ENCODE peak calls at places on chromosomes 4 and X, in eight cellular contexts. One of them, this sample, is unnamed.

GRCh38 chr4:21366840-21367239 is 581.7 kb downstream of the KCNIP4 start:
- DNase-seq in adrenal gland: no peak
- DNase-seq in Jurkat, Clone E6-1: no peak
- DNase-seq in uterus: no peak
- DNase-seq in ACHN: no peak
- DNase-seq in K562: no peak
- DNase-seq in CD4-positive, alpha-beta memory T cell: no peak
- DNase-seq in mesenteric fat pad: no peak
- DNase-seq in this sample: no peak

GRCh38 chr4:1201851-1202525 is 29.6 kb upstream of the SPON2 start:
- DNase-seq in uterus: peak
- DNase-seq in K562: no peak
- DNase-seq in mesenteric fat pad: no peak
- DNase-seq in adrenal gland: peak
- DNase-seq in ACHN: no peak
- DNase-seq in CD4-positive, alpha-beta memory T cell: peak
- DNase-seq in Jurkat, Clone E6-1: peak
- DNase-seq in this sample: peak

GRCh38 chrX:87327267-87327666 is 190.3 kb upstream of the KLHL4 start:
- DNase-seq in mesenteric fat pad: no peak
- DNase-seq in K562: no peak
- DNase-seq in adrenal gland: no peak
- DNase-seq in uterus: no peak
- DNase-seq in Jurkat, Clone E6-1: no peak
- DNase-seq in ACHN: no peak
- DNase-seq in CD4-positive, alpha-beta memory T cell: no peak
- DNase-seq in this sample: no peak

GRCh38 chrX:54230440-54231148 is 47.5 kb upstream of the FAM120C start:
- DNase-seq in mesenteric fat pad: no peak
- DNase-seq in uterus: no peak
- DNase-seq in CD4-positive, alpha-beta memory T cell: no peak
- DNase-seq in adrenal gland: no peak
- DNase-seq in K562: no peak
- DNase-seq in Jurkat, Clone E6-1: no peak
- DNase-seq in ACHN: no peak
- DNase-seq in this sample: no peak

GRCh38 chr4:170374770-170375169 is 285.0 kb upstream of the AADAT start:
- DNase-seq in mesenteric fat pad: no peak
- DNase-seq in uterus: no peak
- DNase-seq in CD4-positive, alpha-beta memory T cell: no peak
- DNase-seq in ACHN: peak
- DNase-seq in adrenal gland: peak
- DNase-seq in Jurkat, Clone E6-1: peak
- DNase-seq in K562: peak
- DNase-seq in this sample: no peak

GRCh38 chr4:8247047-8247930 is 22.3 kb upstream of the HTRA3 start:
- DNase-seq in ACHN: no peak
- DNase-seq in uterus: no peak
- DNase-seq in CD4-positive, alpha-beta memory T cell: no peak
- DNase-seq in K562: no peak
- DNase-seq in adrenal gland: peak
- DNase-seq in mesenteric fat pad: no peak
- DNase-seq in Jurkat, Clone E6-1: no peak
- DNase-seq in this sample: no peak

GRCh38 chr4:187006189-187006618 is 282.5 kb upstream of the FAT1 start:
- DNase-seq in mesenteric fat pad: no peak
- DNase-seq in K562: no peak
- DNase-seq in uterus: no peak
- DNase-seq in CD4-positive, alpha-beta memory T cell: no peak
- DNase-seq in Jurkat, Clone E6-1: no peak
- DNase-seq in ACHN: no peak
- DNase-seq in adrenal gland: no peak
- DNase-seq in this sample: peak

GRCh38 chr4:129167640-129168260 is 71.8 kb downstream of the C4orf33 start:
- DNase-seq in K562: peak
- DNase-seq in ACHN: no peak
- DNase-seq in adrenal gland: no peak
- DNase-seq in CD4-positive, alpha-beta memory T cell: no peak
- DNase-seq in uterus: no peak
- DNase-seq in Jurkat, Clone E6-1: no peak
- DNase-seq in mesenteric fat pad: no peak
- DNase-seq in this sample: no peak

GRCh38 chrX:133838761-133839676 is 146.4 kb downstream of the GPC3 start:
- DNase-seq in adrenal gland: peak
- DNase-seq in CD4-positive, alpha-beta memory T cell: peak
- DNase-seq in mesenteric fat pad: no peak
- DNase-seq in uterus: no peak
- DNase-seq in ACHN: peak
- DNase-seq in K562: peak
- DNase-seq in Jurkat, Clone E6-1: peak
- DNase-seq in this sample: no peak

GRCh38 chr4:153407906-153408305 is 58.3 kb upstream of the TMEM131L start:
- DNase-seq in ACHN: no peak
- DNase-seq in K562: no peak
- DNase-seq in CD4-positive, alpha-beta memory T cell: no peak
- DNase-seq in mesenteric fat pad: no peak
- DNase-seq in adrenal gland: no peak
- DNase-seq in uterus: no peak
- DNase-seq in Jurkat, Clone E6-1: no peak
- DNase-seq in this sample: no peak

GRCh38 chrX:13898084-13898483 is 81.2 kb upstream of the GPM6B start:
- DNase-seq in Jurkat, Clone E6-1: no peak
- DNase-seq in mesenteric fat pad: no peak
- DNase-seq in K562: peak
- DNase-seq in CD4-positive, alpha-beta memory T cell: no peak
- DNase-seq in uterus: peak
- DNase-seq in adrenal gland: peak
- DNase-seq in ACHN: peak
- DNase-seq in this sample: no peak

GRCh38 chr4:138251904-138252303 is 9.8 kb upstream of the SLC7A11 start:
- DNase-seq in Jurkat, Clone E6-1: no peak
- DNase-seq in adrenal gland: no peak
- DNase-seq in CD4-positive, alpha-beta memory T cell: no peak
- DNase-seq in uterus: no peak
- DNase-seq in K562: no peak
- DNase-seq in ACHN: no peak
- DNase-seq in mesenteric fat pad: no peak
- DNase-seq in this sample: no peak

This sample was measured in AG04450.